ENCODE peak calls at places on chromosome 21, in nine cellular contexts. R, S, Q, H, W, A, I, T and Z are unnamed samples.
A peak's percentile ranks its signal among the peaks of the same experiment; 100 is the strongest.

GRCh38 chr21:26686705-26687104 is 113.6 kb upstream of the CYYR1 start:
- DNase-seq in S (no peak), T (no peak), I (no peak), W (no peak), A (no peak), R (no peak), Q (no peak), H (no peak), Z (no peak)

GRCh38 chr21:32770514-32771133 is 931 bp downstream of the PAXBP1 start:
- DNase-seq in A (no peak), Q (no peak), W (peak; percentile 20), S (no peak), T (peak; percentile 30), I (no peak), H (no peak), R (no peak), Z (no peak)

GRCh38 chr21:42858957-42859890 is 20.1 kb downstream of the WDR4 start:
- DNase-seq in T (no peak), S (no peak), A (no peak), H (no peak), R (no peak), Q (no peak), I (no peak), W (no peak), Z (no peak)

GRCh38 chr21:42097860-42098259 is 26.7 kb downstream of the UMODL1 start:
- DNase-seq in I (no peak), W (peak; percentile 97), Q (no peak), H (no peak), R (no peak), T (peak; percentile 92), S (no peak), A (peak; percentile 91), Z (no peak)

GRCh38 chr21:31524140-31524539 is 135.4 kb upstream of the SOD1 start:
- DNase-seq in T (no peak), A (no peak), Q (no peak), I (no peak), S (no peak), W (no peak), R (no peak), H (no peak), Z (no peak)

GRCh38 chr21:38223893-38224540 is 32.8 kb upstream of the KCNJ15 start:
- DNase-seq in R (no peak), A (no peak), Q (no peak), T (peak; percentile 46), W (no peak), S (no peak), I (no peak), H (no peak), Z (no peak)

GRCh38 chr21:42218836-42219605 is at the start of gene ABCG1:
- DNase-seq in T (peak; percentile 19), A (no peak), R (peak; percentile 63), H (peak; percentile 65), Q (peak; percentile 89), S (peak; percentile 53), I (peak; percentile 54), W (no peak), Z (peak; percentile 59)

GRCh38 chr21:31589820-31590219 is 69.7 kb upstream of the SOD1 start:
- DNase-seq in Q (no peak), S (no peak), H (no peak), A (no peak), W (no peak), R (no peak), I (no peak), T (no peak), Z (no peak)

GRCh38 chr21:29342394-29342957 is 43.8 kb downstream of the BACH1 start:
- DNase-seq in T (no peak), W (no peak), I (peak; percentile 33), S (peak; percentile 44), R (peak; percentile 54), A (peak; percentile 37), Q (no peak), H (peak; percentile 67), Z (no peak)

GRCh38 chr21:18725653-18726052 is 322.1 kb upstream of the TMPRSS15 start:
- DNase-seq in T (no peak), S (no peak), W (no peak), A (no peak), Q (no peak), R (no peak), H (no peak), I (no peak), Z (no peak)